ENCODE peak calls at places on chromosomes 1 and 21, in five cellular contexts. I, O, Q, R and U are unnamed samples.

GRCh38 chr21:32426066-32426465 is 13.6 kb downstream of the EVA1C start:
- DNase-seq in I (no peak), O (no peak), Q (no peak), R (no peak), U (no peak)

GRCh38 chr1:60425528-60425927 is 352.0 kb upstream of the C1orf87 start:
- DNase-seq in I (no peak), O (no peak), Q (no peak), R (no peak), U (no peak)

GRCh38 chr1:79760521-79760920 is 754.0 kb upstream of the ADGRL4 start:
- DNase-seq in I (no peak), O (no peak), Q (no peak), R (no peak), U (no peak)

GRCh38 chr1:153537376-153537730 is 1.6 kb upstream of the S100A6 start:
- DNase-seq in I (no peak), O (no peak), Q (no peak), R (no peak), U (no peak)

GRCh38 chr1:79777481-79778219 is 771.1 kb upstream of the ADGRL4 start:
- DNase-seq in I (no peak), O (no peak), Q (no peak), R (no peak), U (no peak)

GRCh38 chr1:236143104-236143948 is 987 bp downstream of the GPR137B start:
- DNase-seq in I (no peak), O (no peak), Q (no peak), R (peak), U (no peak)

GRCh38 chr1:240794061-240794843 is 182.3 kb upstream of the GREM2 start:
- DNase-seq in I (no peak), O (no peak), Q (no peak), R (no peak), U (no peak)

GRCh38 chr1:161440312-161440894 is 64.9 kb upstream of the FCGR2A start:
- DNase-seq in I (no peak), O (peak), Q (peak), R (peak), U (no peak)

GRCh38 chr1:154595621-154596020 is 12.4 kb downstream of the ADAR start:
- DNase-seq in I (no peak), O (no peak), Q (no peak), R (peak), U (no peak)

GRCh38 chr1:172394167-172394751 is 26.2 kb upstream of the C1orf105 start:
- DNase-seq in I (no peak), O (no peak), Q (no peak), R (no peak), U (no peak)

GRCh38 chr1:54464477-54465146 is 58.4 kb upstream of the SSBP3 start:
- DNase-seq in I (no peak), O (peak), Q (no peak), R (no peak), U (no peak)

DNA sequence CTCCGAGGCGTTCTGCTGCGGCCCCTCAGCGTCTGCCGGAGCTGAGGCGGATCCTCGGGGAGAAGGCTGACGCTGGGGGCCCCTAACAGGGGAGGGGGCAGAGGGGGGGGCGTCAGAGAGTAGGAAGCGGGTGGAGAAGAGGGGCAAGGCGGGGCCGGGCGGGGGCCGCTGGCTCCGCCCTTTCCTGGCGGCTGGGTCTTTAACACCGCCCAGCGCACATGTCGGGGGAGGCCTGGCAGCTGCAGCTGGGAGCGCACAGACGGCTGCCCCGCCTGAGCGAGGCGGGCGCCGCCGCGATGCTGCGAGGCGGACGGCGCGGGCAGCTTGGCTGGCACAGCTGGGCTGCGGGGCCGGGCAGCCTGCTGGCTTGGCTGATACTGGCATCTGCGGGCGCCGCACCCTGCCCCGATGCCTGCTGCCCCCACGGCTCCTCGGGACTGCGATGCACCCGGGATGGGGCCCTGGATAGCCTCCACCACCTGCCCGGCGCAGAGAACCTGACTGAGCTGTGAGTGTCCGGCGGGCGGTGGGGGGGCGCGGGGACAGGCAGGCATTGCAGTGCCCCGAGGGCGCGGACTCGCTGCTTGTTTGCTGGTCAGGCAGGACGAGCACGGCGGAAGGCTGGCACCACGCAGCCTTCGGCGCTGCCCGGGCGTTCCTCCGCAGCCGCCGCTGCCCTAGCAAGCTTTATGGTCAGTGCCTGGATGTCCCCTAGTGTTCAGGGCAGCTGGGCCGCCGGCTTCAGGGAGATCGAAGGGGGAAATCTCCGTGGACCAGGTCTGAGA is at the start of gene NTRK1:
- DNase-seq in I (no peak), O (no peak), Q (peak), R (no peak), U (no peak)
- H3K4me3 ChIP-seq in I (peak), O (no peak), Q (peak), R (peak), U (peak)

DNA sequence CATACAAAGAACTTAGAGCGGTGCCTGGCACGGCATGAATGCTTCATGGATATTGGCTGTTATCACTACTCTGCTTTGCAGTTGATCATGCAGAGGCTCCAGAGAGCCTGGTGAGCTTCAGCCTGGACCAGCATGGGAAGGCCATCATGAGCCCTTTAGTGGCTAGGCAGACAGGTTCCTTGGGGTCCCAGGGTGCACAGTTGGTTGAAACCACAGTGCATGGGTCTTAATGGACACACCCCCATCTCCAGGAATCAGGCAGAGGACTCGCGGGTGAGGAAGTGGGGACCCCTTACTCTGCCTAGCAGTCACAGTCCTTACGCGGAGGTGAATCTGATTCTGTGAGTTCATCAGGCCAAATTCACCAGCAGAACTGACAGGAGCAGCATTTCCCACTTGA is 1.1 kb downstream of the GJB5 start:
- DNase-seq in I (no peak), O (no peak), Q (no peak), R (no peak), U (no peak)
- H3K4me3 ChIP-seq in I (no peak), O (no peak), Q (no peak), R (no peak), U (no peak)

DNA sequence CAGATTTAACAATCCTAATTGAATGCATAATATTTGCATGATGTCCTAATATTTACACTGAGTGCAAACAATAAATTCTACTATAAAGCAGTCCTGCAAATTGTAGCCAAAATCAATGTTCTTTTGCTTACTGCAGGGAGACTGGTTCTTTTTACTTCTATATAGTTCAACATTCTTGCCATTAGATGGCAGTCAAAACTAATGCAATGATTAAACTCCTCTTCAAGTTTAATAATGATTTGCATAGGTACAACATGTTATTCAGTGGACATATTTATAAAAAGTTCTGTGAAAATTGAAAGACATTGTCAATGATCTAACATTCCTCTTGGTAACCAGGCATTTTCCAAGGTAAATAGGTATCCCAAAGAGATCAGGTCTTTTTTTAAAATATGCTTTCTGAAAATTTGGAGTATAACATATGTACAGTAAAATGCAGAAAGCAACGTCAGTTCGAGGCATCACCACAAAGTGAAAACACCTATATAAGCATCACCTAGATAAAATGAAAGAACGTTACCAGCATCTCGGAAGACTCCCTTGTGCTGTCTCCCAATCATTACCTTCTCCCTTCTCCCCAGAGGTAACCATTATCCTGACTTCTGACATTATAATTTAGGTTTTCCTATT is 9.8 kb upstream of the FNBP1L start:
- DNase-seq in I (no peak), O (no peak), Q (no peak), R (peak), U (peak)
- H3K4me3 ChIP-seq in I (no peak), O (no peak), Q (no peak), R (no peak), U (no peak)

GRCh38 chr1:41523071-41523470 is 38.6 kb upstream of the EDN2 start:
- DNase-seq in I (no peak), O (no peak), Q (peak), R (no peak), U (no peak)
- H3K4me3 ChIP-seq in I (no peak), O (no peak), Q (no peak), R (no peak), U (no peak)

DNA sequence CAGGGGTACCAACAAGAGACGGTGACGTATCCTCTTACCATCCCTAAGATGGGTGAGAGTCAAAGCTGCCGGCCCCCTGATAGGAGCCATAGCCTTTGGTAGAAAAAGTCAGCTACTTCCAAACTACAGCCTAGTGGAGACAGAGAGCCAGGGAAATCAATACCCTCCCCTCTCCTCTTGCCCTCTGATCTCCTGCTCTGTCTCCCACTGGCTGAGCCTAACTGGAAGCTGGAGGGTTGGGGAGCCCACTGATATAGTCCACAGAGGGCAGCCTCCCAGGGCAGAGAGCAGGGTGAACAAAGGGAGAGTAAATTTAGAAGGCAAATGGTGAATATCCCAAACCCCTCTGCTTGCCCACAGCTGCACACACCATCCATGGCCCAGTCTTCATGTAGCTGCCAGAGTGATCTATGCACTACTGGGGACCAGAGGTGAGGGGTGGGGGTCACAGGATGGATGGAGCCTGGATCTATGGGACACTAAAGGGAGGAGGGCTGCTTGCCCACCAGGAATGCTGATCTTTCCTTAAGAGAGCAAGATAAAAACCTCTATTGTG is 80.0 kb downstream of the DHRS3 start:
- DNase-seq in I (no peak), O (peak), Q (no peak), R (no peak), U (no peak)
- H3K4me3 ChIP-seq in I (no peak), O (no peak), Q (no peak), R (no peak), U (no peak)

GRCh38 chr1:66562561-66562960 is 28.6 kb downstream of the SGIP1 start:
- DNase-seq in I (no peak), O (no peak), Q (no peak), R (no peak), U (no peak)
- H3K4me3 ChIP-seq in I (no peak), O (no peak), Q (no peak), R (no peak), U (no peak)

GRCh38 chr1:2543543-2544092 is 12.6 kb upstream of the TNFRSF14 start:
- DNase-seq in I (no peak), O (no peak), Q (no peak), R (peak), U (no peak)

GRCh38 chr1:2545754-2546514 is 10.2 kb upstream of the TNFRSF14 start:
- DNase-seq in I (peak), O (peak), Q (peak), R (peak), U (no peak)

GRCh38 chr1:2546515-2547209 is 9.5 kb upstream of the TNFRSF14 start:
- DNase-seq in I (peak), O (peak), Q (peak), R (peak), U (no peak)

GRCh38 chr1:2544093-2544874 is 11.9 kb upstream of the TNFRSF14 start:
- DNase-seq in I (no peak), O (no peak), Q (no peak), R (no peak), U (no peak)

DNA sequence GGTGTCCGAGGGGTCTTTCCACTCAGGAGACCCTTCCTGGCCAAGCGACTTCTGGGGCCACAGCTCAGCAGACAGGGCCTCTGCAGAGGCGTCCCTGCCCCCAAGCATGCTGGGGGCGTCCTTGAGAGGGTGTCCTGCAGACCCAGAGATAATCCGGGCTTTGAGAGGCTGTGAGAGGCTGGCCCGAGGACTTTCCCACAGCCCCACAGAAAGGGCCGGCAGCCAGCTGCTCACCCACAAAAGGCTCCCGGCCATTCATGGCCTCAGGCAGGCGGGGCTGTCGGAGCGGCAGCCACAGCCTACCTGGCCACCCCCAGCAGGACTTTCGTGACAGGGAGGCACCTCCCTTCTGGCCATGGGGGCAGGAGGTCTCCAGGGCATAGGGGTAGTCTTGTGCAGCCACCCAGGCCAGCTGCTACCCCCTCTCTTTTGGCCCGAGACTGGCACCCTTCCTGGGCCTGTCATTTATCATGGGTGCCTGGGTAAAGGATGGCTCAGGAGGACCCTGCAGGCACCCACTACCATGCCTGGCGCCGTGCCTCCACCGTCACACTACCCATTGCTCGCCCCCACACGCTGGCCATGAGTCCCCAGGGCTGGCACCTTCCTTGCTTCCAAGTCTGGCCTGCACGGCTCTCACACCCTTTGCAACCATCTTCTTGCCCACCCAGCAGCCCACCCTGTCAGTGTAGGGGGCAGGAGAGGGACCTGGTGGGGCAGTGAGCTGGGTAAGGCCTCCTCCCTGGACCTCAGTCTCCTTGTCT is 11.1 kb upstream of the TNFRSF14 start:
- DNase-seq in I (no peak), O (no peak), Q (no peak), R (no peak), U (no peak)
- H3K4me3 ChIP-seq in I (no peak), O (no peak), Q (no peak), R (no peak), U (no peak)